ENCODE peak calls at places on chromosomes 11 and 22, in four cellular contexts. F, D, X and H are unnamed samples.

GRCh38 chr11:131897247-131897646 is 526.8 kb downstream of the NTM start:
- DNase-seq in F (no peak), X (no peak), D (no peak), H (no peak)

GRCh38 chr22:49533886-49534285 is 293.8 kb downstream of the BRD1 start:
- DNase-seq in F (no peak), D (no peak), X (no peak), H (no peak)

GRCh38 chr11:25733777-25734176 is 598.2 kb upstream of the ANO3 start:
- DNase-seq in D (peak), X (no peak), F (no peak), H (no peak)

GRCh38 chr22:11616811-11617210 is 3911.2 kb upstream of the OR11H1 start:
- DNase-seq in F (no peak), X (no peak), D (no peak), H (no peak)

GRCh38 chr11:42770444-42771065 is 541.2 kb upstream of the API5 start:
- DNase-seq in F (peak), D (peak), X (peak), H (peak)

GRCh38 chr22:49636649-49637048 is 191.0 kb downstream of the BRD1 start:
- DNase-seq in X (no peak), F (no peak), D (no peak), H (no peak)

GRCh38 chr22:38141574-38141973 is 31.1 kb upstream of the BAIAP2L2 start:
- DNase-seq in X (no peak), D (no peak), F (no peak), H (no peak)

GRCh38 chr11:64686466-64687175 is 36.4 kb downstream of the NRXN2 start:
- DNase-seq in D (no peak), X (no peak), F (no peak), H (no peak)

GRCh38 chr22:36818010-36818642 is 1.3 kb upstream of the PVALB start:
- DNase-seq in F (peak), D (no peak), X (no peak), H (no peak)

GRCh38 chr11:129195682-129196081 is 3.6 kb upstream of the ARHGAP32 start:
- DNase-seq in F (no peak), D (no peak), X (no peak), H (no peak)
- TF ChIP-seq CTCF in F (no peak), D (no peak), X (no peak), H (no peak)

GRCh38 chr11:62497132-62497915 is 49.3 kb downstream of the AHNAK start:
- DNase-seq in F (peak), X (peak), D (peak), H (no peak)
- TF ChIP-seq CTCF in F (peak), X (no peak), D (peak), H (peak)

DNA sequence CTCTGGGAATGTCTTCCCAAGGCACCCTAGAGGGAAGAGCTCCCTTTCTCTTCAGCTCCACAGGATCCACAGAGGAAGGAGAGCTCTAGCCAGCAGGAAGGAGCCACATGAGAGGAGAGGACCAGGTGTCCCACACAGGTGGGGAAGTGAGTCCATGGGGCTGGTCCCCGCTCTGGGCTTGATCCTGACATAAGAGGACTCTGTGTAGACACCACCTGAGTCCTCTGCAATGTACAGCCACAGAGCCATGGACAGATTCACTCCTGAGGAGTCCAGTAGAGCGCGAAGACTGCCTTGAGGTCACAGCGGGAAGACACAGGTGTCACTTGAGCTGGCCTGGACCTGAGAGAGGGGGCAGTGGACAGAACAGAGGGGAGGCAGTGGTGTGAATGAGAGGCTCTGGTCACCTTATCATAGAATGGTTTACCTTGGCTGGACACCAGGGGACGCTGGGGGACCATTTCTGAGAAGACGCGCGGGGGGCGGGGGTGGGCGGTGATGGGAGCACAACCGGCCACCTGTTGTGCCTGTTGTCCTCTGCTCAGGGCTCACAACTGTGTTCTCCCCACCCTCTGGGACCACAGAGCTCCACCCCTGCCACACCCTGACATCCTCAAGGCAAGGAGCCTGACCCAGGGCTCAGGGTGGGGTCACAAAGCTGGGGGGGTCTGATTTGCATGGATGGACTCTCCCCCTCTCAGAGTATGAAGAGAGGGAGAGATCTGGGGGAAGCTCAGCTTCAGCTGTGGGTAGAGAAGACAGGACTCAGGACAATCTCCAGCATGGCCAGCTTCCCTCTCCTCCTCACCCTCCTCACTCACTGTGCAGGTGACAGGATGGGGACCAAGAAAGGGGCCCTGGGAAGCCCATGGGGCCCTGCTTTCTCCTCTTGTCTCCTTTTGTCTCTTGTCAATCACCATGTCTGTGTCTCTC is 128.2 kb downstream of the ZNF280B start:
- DNase-seq in F (no peak), D (peak), X (peak), H (peak)
- TF ChIP-seq CTCF in F (no peak), D (peak), X (no peak), H (peak)

GRCh38 chr11:85803920-85804319 is 7.0 kb downstream of the SYTL2 start:
- DNase-seq in D (no peak), X (no peak), F (no peak), H (no peak)

GRCh38 chr11:85805387-85805786 is 5.6 kb downstream of the SYTL2 start:
- DNase-seq in F (no peak), D (no peak), X (no peak), H (no peak)

GRCh38 chr11:85806876-85807275 is 4.1 kb downstream of the SYTL2 start:
- DNase-seq in F (no peak), X (no peak), D (no peak), H (no peak)

GRCh38 chr11:85809191-85809590 is 1.8 kb downstream of the SYTL2 start:
- DNase-seq in D (no peak), F (no peak), X (peak), H (no peak)

DNA sequence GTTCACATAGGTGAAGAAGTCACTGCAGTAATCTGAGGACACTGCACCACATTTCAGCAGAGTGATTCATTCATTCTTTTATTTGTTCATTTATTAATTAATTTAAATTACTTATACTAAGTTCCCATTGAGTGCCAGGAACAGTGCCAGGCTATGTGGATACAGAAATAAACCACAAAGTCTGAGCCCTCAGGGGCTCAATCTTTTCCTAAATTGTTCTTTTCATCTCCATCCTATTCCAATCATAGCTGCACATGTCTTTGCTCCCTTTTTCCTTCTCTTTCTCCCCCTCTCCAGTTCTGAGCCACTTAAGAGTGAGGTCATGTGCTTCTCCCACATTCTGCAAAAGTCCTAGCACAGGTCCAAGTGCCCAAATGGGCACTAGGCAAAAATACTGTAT is 4.9 kb downstream of the SYTL2 start:
- DNase-seq in D (no peak), F (no peak), X (no peak), H (no peak)
- TF ChIP-seq CTCF in D (no peak), F (no peak), X (no peak), H (no peak)